ENCODE peak calls at places on chromosomes 7 and 10, in five cellular contexts. J is EH, Y is ecto neural progenitor cell, P is hepatocyte, H is left ventricle myocardium inferior. Z is an unnamed sample.
A peak's percentile ranks its signal among the peaks of the same experiment; 100 is the strongest.

GRCh38 chr7:24724451-24725190 is 32.6 kb downstream of the GSDME start:
- DNase-seq in J (no peak), Y (no peak), P (no peak), H (no peak), Z (no peak)

GRCh38 chr7:136339464-136339863 is 362.3 kb upstream of the MTPN start:
- DNase-seq in H (no peak), J (peak; percentile 1), Y (no peak), P (no peak), Z (no peak)

GRCh38 chr7:66227808-66228207 is 22.7 kb downstream of the TPST1 start:
- DNase-seq in P (no peak), H (no peak), J (no peak), Y (no peak), Z (no peak)

GRCh38 chr7:141590666-141591065 is 39.5 kb downstream of the AGK start:
- DNase-seq in H (no peak), Y (no peak), J (no peak), P (no peak), Z (no peak)

GRCh38 chr7:4277936-4278335 is 404.2 kb upstream of the FOXK1 start:
- DNase-seq in P (no peak), H (no peak), J (no peak), Y (no peak), Z (no peak)

GRCh38 chr10:123269017-123269552 is 114.9 kb downstream of the BUB3 start:
- DNase-seq in Y (no peak), J (no peak), H (no peak), P (no peak), Z (no peak)

GRCh38 chr7:98404840-98405239 is 4.0 kb upstream of the BAIAP2L1 start:
- DNase-seq in Y (no peak), J (no peak), H (no peak), P (no peak), Z (no peak)

GRCh38 chr10:23157691-23158369 is 34.3 kb upstream of the PTF1A start:
- DNase-seq in H (no peak), Y (no peak), P (peak; percentile 56), J (peak; percentile 39), Z (peak; percentile 47)

GRCh38 chr10:92839191-92840085 is 8.9 kb upstream of the EXOC6 start:
- DNase-seq in H (peak; percentile 61), P (peak; percentile 27), Y (peak; percentile 77), J (peak; percentile 78), Z (peak; percentile 53)

Z was measured in HT-29.